ENCODE peak calls at places on chromosomes 11 and 22, in ten cellular contexts. K is A549, S is tibial nerve, R is stomach, N is spleen, B is HCT116, F is mammary epithelial cell, I is heart right ventricle, J is AG09309, O is fibroblast of pulmonary artery. X is an unnamed sample.

GRCh38 chr22:43928418-43929307 is 5.1 kb downstream of the PNPLA3 start:
- DNase-seq in K (no peak), S (no peak), R (no peak), N (no peak), B (no peak), F (no peak), I (no peak), J (no peak), O (no peak), X (no peak)

GRCh38 chr22:36191106-36191836 is 10.3 kb downstream of the APOL4 start:
- DNase-seq in K (no peak), S (peak), R (no peak), N (no peak), B (no peak), F (no peak), I (peak), J (peak), O (peak), X (peak)

GRCh38 chr11:11786771-11787170 is 55.0 kb upstream of the USP47 start:
- DNase-seq in K (no peak), S (no peak), R (no peak), N (no peak), B (no peak), F (no peak), I (no peak), J (no peak), O (peak), X (no peak)

GRCh38 chr11:57179701-57180100 is 2.1 kb upstream of the LRRC55 start:
- DNase-seq in K (no peak), S (no peak), R (no peak), N (no peak), B (no peak), F (no peak), I (no peak), J (no peak), O (no peak), X (no peak)

GRCh38 chr11:2714463-2714800 is 14.6 kb upstream of the KCNQ1OT1 start:
- DNase-seq in K (no peak), S (no peak), R (no peak), N (no peak), B (no peak), F (no peak), I (peak), J (no peak), O (no peak), X (no peak)

GRCh38 chr22:43305806-43306205 is 37.4 kb downstream of the SCUBE1 start:
- DNase-seq in K (no peak), S (no peak), R (no peak), N (no peak), B (no peak), F (no peak), I (peak), J (no peak), O (no peak), X (no peak)

GRCh38 chr11:102940714-102941588 is 14.6 kb downstream of the MMP13 start:
- DNase-seq in K (peak), S (no peak), R (peak), N (no peak), B (peak), F (peak), I (no peak), J (no peak), O (peak), X (peak)

GRCh38 chr11:17747131-17747955 is 12.8 kb downstream of the KCNC1 start:
- DNase-seq in K (no peak), S (no peak), R (no peak), N (peak), B (no peak), F (no peak), I (no peak), J (no peak), O (no peak), X (no peak)

GRCh38 chr11:36015806-36016205 is 71.9 kb downstream of the LDLRAD3 start:
- DNase-seq in K (no peak), S (peak), R (no peak), N (no peak), B (no peak), F (no peak), I (peak), J (no peak), O (no peak), X (no peak)

GRCh38 chr22:39419911-39420310 is 20.3 kb downstream of the TAB1 start:
- DNase-seq in K (no peak), S (no peak), R (no peak), N (peak), B (no peak), F (no peak), I (no peak), J (no peak), O (no peak), X (no peak)

GRCh38 chr11:8289426-8290047 is 25.9 kb upstream of the LMO1 start:
- DNase-seq in K (no peak), S (no peak), R (no peak), N (peak), B (no peak), F (no peak), I (no peak), J (no peak), O (no peak), X (no peak)

GRCh38 chr11:31940396-31941037 is 129.4 kb upstream of the PAX6 start:
- DNase-seq in K (no peak), S (no peak), R (no peak), N (no peak), B (no peak), F (no peak), I (peak), J (no peak), O (peak), X (no peak)

GRCh38 chr22:39135092-39135896 is 17.2 kb downstream of the CBX7 start:
- DNase-seq in K (peak), S (no peak), R (no peak), N (peak), B (peak), F (peak), I (peak), J (no peak), O (peak), X (peak)

GRCh38 chr11:75383246-75383645 is 16.1 kb upstream of the RPS3 start:
- DNase-seq in K (peak), S (no peak), R (no peak), N (peak), B (no peak), F (no peak), I (no peak), J (no peak), O (no peak), X (no peak)

GRCh38 chr11:70471254-70471653 is 72.9 kb downstream of the CTTN start:
- DNase-seq in K (peak), S (no peak), R (no peak), N (peak), B (peak), F (no peak), I (no peak), J (no peak), O (peak), X (no peak)

GRCh38 chr11:30481385-30481784 is 104.8 kb downstream of the MPPED2 start:
- DNase-seq in K (no peak), S (no peak), R (no peak), N (no peak), B (no peak), F (no peak), I (no peak), J (no peak), O (no peak), X (no peak)

GRCh38 chr11:18452927-18453326 is 2.7 kb upstream of the LDHAL6A start:
- DNase-seq in K (no peak), S (no peak), R (no peak), N (no peak), B (no peak), F (peak), I (no peak), J (no peak), O (no peak), X (peak)

GRCh38 chr22:40603088-40603605 is 33.4 kb downstream of the MRTFA start:
- DNase-seq in K (no peak), S (no peak), R (no peak), N (no peak), B (no peak), F (peak), I (no peak), J (no peak), O (peak), X (peak)

GRCh38 chr11:46238078-46238966 is 39.1 kb upstream of the CREB3L1 start:
- DNase-seq in K (peak), S (peak), R (peak), N (peak), B (no peak), F (peak), I (peak), J (no peak), O (peak), X (peak)

GRCh38 chr11:20599424-20600346 is at the start of gene SLC6A5:
- DNase-seq in K (peak), S (no peak), R (no peak), N (no peak), B (no peak), F (peak), I (peak), J (no peak), O (peak), X (peak)

GRCh38 chr11:119615003-119615878 is 113.8 kb downstream of the NECTIN1 start:
- DNase-seq in K (peak), S (no peak), R (no peak), N (no peak), B (peak), F (peak), I (no peak), J (peak), O (peak), X (peak)

GRCh38 chr11:12163181-12163841 is 52.9 kb downstream of the MICAL2 start:
- DNase-seq in K (no peak), S (no peak), R (no peak), N (no peak), B (no peak), F (peak), I (peak), J (peak), O (peak), X (peak)

DNA sequence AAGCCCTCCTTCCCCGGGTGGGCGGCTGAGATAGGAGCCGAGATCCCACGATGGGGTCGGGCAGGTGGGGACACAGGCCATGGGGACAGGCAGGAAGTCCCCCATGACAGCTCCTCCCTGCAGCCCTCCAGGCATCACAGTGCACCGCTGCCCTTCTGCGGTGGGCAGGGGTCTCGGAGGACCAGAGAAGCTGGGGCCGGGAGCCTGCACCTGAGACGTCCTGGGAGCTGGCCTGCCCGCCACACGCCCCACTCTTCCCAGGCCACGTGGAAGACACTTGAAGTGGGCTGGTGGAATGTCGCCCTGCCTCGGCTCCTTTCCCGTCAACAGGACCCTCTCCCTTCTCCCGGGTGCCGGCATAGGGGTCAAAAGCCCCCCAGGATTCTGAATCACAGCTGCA is 55.4 kb downstream of the ELFN2 start:
- DNase-seq in K (no peak), S (no peak), R (no peak), N (no peak), B (no peak), F (no peak), I (no peak), J (no peak), O (no peak), X (no peak)
- TF ChIP-seq CTCF in K (no peak), S (no peak), R (no peak), N (no peak), B (no peak), F (no peak), I (no peak), J (no peak), O (no peak), X (no peak)

GRCh38 chr11:27697679-27698275 is 2.5 kb downstream of the BDNF start:
- DNase-seq in K (no peak), S (no peak), R (no peak), N (no peak), B (no peak), F (no peak), I (no peak), J (no peak), O (peak), X (no peak)
- H3K4me3 ChIP-seq in K (peak), S (no peak), R (no peak), N (no peak), B (peak), F (no peak), I (no peak), J (peak), O (peak), X (peak)

DNA sequence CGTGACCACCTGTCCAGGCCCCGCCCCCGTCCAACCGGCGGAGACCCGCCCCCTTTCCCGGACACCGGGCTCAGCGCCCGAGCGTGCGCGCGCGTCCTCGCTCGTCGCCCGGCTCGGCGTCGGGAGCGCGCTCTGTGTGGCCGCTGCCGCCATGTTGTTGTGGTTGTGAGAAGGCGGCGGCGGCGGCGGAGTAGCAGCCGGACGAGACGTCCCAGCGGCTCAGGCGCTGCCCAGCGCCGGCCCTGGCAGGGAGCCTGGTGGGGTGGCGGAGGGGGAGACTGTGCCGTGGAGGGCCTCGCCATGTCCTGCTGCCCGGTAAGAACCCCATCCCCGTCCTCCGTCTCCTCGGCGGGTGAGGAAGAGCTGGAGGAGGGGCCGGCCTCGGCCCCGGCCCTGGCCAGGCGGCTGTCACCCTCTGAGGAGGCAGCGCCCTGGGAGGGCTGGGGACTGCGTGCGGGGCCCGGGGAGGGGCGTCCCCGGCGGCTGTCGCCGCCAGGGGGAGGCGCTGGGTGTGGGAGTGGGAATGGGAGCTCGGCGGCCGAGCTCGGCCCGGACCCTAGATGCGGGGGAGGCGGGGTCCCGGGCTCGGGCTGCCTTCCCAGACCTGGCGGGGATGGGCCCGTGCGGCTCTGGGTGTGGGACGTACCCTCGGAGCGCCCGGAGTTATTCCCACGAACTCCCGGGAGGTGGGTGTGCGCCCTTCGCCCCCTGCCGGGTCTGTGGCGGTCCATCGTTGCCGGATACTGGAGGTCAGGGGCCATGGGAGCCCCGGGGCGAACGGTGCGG is at the start of gene MTMR3:
- DNase-seq in K (peak), S (peak), R (peak), N (peak), B (peak), F (peak), I (peak), J (peak), O (peak), X (peak)
- TF ChIP-seq CTCF in K (no peak), S (peak), R (peak), N (peak), B (peak), F (no peak), I (peak), J (peak), O (no peak), X (peak)

GRCh38 chr11:67483901-67484665 is 1.3 kb downstream of the AIP start:
- DNase-seq in K (no peak), S (no peak), R (no peak), N (no peak), B (no peak), F (no peak), I (no peak), J (no peak), O (no peak), X (no peak)
- H3K4me3 ChIP-seq in K (no peak), S (peak), R (peak), N (peak), B (peak), F (no peak), I (peak), J (no peak), O (no peak), X (peak)

DNA sequence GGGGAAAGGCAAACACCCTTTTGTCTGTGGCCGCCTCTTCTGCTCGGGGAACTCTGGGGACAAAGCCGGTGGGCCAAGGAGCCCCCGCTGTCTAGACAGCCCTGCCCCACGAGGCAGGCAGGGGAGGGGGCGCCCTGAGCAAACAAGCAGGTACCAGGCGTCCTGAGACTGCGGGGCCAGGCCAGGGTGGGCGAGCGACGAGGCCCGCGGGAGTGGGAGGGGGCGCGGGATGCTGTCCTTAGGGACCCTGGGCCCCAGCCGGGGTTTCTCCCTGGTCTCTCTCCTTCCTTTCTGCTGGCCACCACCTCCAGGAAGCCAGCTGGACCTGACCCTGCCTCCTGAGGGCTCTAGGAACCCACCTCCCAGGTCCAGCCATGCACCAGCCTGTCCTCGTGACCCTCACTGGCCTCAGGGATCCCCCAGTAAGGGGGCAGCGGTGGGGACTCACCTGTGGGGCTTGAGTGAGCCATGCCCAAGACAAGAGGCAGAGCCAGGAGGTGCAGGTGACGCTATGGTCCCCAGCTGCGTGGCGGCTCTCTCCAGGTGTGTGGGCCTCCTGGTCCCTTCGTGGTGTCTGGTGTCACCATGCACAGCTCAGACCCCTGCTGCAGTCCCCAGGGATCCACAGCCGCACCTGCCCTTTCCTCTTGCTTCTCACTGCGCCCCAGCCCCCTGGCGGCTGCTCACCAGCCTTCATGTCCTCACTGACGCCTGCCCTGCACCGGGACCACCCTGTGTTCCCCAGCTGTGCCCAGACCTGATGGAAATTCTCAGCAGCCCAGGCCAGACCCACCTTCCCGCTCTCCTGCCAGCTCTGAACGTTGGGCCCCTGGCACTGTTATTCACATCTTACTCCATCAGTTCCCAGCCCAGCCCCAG is 26.5 kb upstream of the MUC5AC start:
- DNase-seq in K (no peak), S (no peak), R (peak), N (peak), B (no peak), F (no peak), I (no peak), J (no peak), O (no peak), X (no peak)
- TF ChIP-seq CTCF in K (no peak), S (no peak), R (no peak), N (no peak), B (no peak), F (no peak), I (no peak), J (no peak), O (no peak), X (no peak)

GRCh38 chr22:46043339-46043738 is 66.4 kb upstream of the WNT7B start:
- DNase-seq in K (no peak), S (no peak), R (peak), N (peak), B (no peak), F (peak), I (no peak), J (no peak), O (no peak), X (no peak)
- H3K4me3 ChIP-seq in K (no peak), S (peak), R (peak), N (peak), B (no peak), F (peak), I (peak), J (peak), O (peak), X (peak)

DNA sequence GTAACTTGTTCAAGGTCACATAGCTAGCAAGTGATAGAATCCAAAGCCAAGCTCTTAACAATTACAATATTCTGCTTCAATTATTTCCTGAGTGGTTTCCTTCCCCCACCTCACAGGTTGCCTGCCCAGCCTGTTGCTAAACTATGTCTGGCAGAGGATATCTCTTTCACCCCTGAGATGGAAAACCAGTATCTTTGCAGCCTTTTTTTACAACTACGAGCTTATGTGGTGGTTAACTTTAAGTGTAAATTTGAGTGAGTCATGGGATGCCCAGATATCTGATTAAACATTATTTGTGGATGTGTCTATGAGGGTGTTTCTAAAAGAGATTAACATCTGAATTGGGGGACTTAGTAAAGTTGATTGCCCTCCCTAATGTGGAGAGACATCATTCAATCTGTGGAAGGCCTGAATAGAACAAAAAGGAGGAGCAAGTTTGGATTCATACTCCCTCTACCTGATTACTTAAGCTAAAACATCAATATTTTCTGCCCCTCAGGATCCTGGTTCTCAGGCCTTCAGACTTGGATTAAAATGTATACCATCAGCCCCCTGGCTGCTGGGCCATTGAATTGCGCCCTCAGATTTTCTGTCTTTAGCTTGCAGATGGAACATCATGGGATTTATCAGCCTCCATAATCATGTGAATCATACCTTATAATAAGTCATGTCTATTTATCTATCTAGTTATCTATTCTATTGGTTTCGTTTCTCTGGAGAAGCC is 911.9 kb downstream of the METTL15 start:
- DNase-seq in K (peak), S (no peak), R (no peak), N (no peak), B (peak), F (peak), I (no peak), J (no peak), O (peak), X (no peak)
- TF ChIP-seq CTCF in K (peak), S (no peak), R (peak), N (peak), B (peak), F (peak), I (no peak), J (peak), O (peak), X (peak)

DNA sequence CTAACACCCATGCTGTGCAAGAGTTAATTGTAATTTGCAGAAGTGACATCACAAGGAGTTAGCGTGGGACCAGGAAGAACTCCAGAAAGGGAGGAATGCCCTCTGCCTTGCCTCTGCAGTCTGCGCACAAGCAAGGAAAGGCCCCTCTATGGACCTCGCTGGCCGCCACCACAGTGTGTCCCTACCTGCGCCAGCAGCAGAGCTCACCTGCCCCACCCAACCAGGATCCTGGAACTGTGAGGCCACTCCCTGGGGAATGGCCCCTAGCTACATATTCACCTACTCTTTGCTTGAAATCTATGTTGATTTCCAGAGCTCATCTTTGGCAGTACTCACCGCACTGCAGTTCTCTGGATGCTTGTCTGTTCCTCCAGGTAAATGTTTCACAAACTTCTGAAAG is 72.0 kb upstream of the MTNR1B start:
- DNase-seq in K (no peak), S (no peak), R (no peak), N (no peak), B (no peak), F (no peak), I (no peak), J (no peak), O (no peak), X (no peak)
- H3K4me3 ChIP-seq in K (no peak), S (no peak), R (no peak), N (no peak), B (no peak), F (no peak), I (no peak), J (no peak), O (no peak), X (no peak)

X was measured in foreskin fibroblast.